ENCODE peak calls at places on chromosomes 2 and 18, in seven cellular contexts. F is upper lobe of right lung, M is neural progenitor cell, H is foreskin keratinocyte, U is astrocyte, D is PC-3, K is IMR-90. J is an unnamed sample. For H3K4me1, the result is how much of the 10 kb centered on the place peaks cover.

GRCh38 chr18:9704233-9705118 is 3.6 kb upstream of the RAB31 start:
- DNase-seq in F (no peak), K (peak), H (no peak), M (no peak), U (no peak), D (no peak), J (no peak)

GRCh38 chr2:63488118-63488713 is 100.1 kb downstream of the WDPCP start:
- DNase-seq in H (peak), U (no peak), F (no peak), D (peak), K (peak), M (peak), J (no peak)

GRCh38 chr2:215528555-215528954 is 92.7 kb upstream of the FN1 start:
- DNase-seq in M (no peak), F (no peak), D (peak), K (peak), U (peak), H (peak), J (no peak)

GRCh38 chr2:191617589-191617988 is 60.3 kb upstream of the NABP1 start:
- DNase-seq in U (no peak), M (no peak), D (peak), H (no peak), F (no peak), K (no peak), J (no peak)

GRCh38 chr2:98236935-98237334 is 109.3 kb upstream of the CNGA3 start:
- DNase-seq in H (no peak), M (no peak), D (no peak), K (no peak), F (no peak), U (no peak), J (no peak)

GRCh38 chr18:75156139-75156750 is 52.7 kb downstream of the PTGR3 start:
- DNase-seq in U (no peak), K (no peak), H (no peak), D (no peak), F (no peak), M (no peak), J (no peak)

GRCh38 chr2:145849466-145849865 is 1329.5 kb upstream of the ZEB2 start:
- DNase-seq in K (no peak), D (no peak), F (no peak), H (no peak), U (no peak), M (no peak), J (no peak)

GRCh38 chr2:100259106-100259505 is 63.2 kb downstream of the LONRF2 start:
- DNase-seq in H (no peak), M (no peak), F (no peak), D (no peak), K (no peak), U (no peak), J (peak)

GRCh38 chr2:61689526-61689925 is 151.4 kb upstream of the XPO1 start:
- DNase-seq in K (peak), F (no peak), M (no peak), U (no peak), H (no peak), D (no peak), J (no peak)

GRCh38 chr2:26148501-26148900 is 24.4 kb upstream of the GAREM2 start:
- DNase-seq in K (peak), M (peak), F (no peak), U (no peak), D (peak), H (no peak), J (no peak)

GRCh38 chr2:120482334-120482733 is 136.4 kb downstream of the INHBB start:
- DNase-seq in U (no peak), H (no peak), M (no peak), D (no peak), K (no peak), F (peak), J (peak)

GRCh38 chr2:45570671-45571334 is 40.3 kb downstream of the SRBD1 start:
- DNase-seq in F (no peak), K (peak), U (no peak), H (peak), D (peak), M (peak), J (no peak)

GRCh38 chr2:215466097-215466909 is 30.4 kb upstream of the FN1 start:
- DNase-seq in K (peak), M (no peak), F (no peak), H (peak), U (no peak), D (no peak), J (no peak)

GRCh38 chr2:178523596-178524134 is 43.4 kb downstream of the PLEKHA3 start:
- DNase-seq in M (peak), D (no peak), U (no peak), F (no peak), H (no peak), K (peak), J (no peak)

GRCh38 chr2:72932045-72932444 is 14.7 kb downstream of the EMX1 start:
- DNase-seq in M (no peak), H (no peak), K (peak), U (peak), D (peak), F (peak), J (no peak)

GRCh38 chr2:6181525-6182270 is 489.5 kb downstream of the SOX11 start:
- DNase-seq in F (no peak), D (peak), K (peak), H (peak), U (peak), M (peak), J (no peak)

GRCh38 chr2:85248741-85249524 is 78.9 kb downstream of the TGOLN2 start:
- DNase-seq in H (peak), M (peak), K (peak), U (peak), D (peak), F (no peak), J (peak)

GRCh38 chr2:85253890-85254289 is 73.9 kb downstream of the TGOLN2 start:
- DNase-seq in F (no peak), M (no peak), D (no peak), U (no peak), H (no peak), K (no peak), J (no peak)

GRCh38 chr2:85250045-85250444 is 77.7 kb downstream of the TGOLN2 start:
- DNase-seq in K (peak), D (no peak), F (no peak), U (no peak), M (no peak), H (no peak), J (no peak)

GRCh38 chr2:85247591-85247990 is 80.2 kb downstream of the TGOLN2 start:
- DNase-seq in F (no peak), K (no peak), H (no peak), D (no peak), U (no peak), M (no peak), J (no peak)

GRCh38 chr2:85251070-85251616 is 76.6 kb downstream of the TGOLN2 start:
- DNase-seq in U (no peak), K (no peak), H (no peak), D (no peak), M (no peak), F (no peak), J (no peak)
- H3K4me1 ChIP-seq in U (under half), K (under half), H (under half), D (under half), M (half or more), F (under half), J (half or more)

GRCh38 chr2:157059036-157059435 is 198.5 kb upstream of the GALNT5 start:
- DNase-seq in U (no peak), M (no peak), F (no peak), H (no peak), K (no peak), D (no peak), J (no peak)

GRCh38 chr2:157055660-157056199 is 201.8 kb upstream of the GALNT5 start:
- DNase-seq in M (no peak), F (no peak), D (peak), K (peak), U (peak), H (peak), J (no peak)

GRCh38 chr2:157053876-157054275 is 203.6 kb upstream of the GALNT5 start:
- DNase-seq in F (no peak), M (no peak), H (no peak), K (no peak), D (no peak), U (no peak), J (no peak)

GRCh38 chr2:157058161-157058560 is 199.3 kb upstream of the GALNT5 start:
- DNase-seq in H (no peak), K (no peak), U (no peak), F (no peak), M (no peak), D (no peak), J (no peak)

DNA sequence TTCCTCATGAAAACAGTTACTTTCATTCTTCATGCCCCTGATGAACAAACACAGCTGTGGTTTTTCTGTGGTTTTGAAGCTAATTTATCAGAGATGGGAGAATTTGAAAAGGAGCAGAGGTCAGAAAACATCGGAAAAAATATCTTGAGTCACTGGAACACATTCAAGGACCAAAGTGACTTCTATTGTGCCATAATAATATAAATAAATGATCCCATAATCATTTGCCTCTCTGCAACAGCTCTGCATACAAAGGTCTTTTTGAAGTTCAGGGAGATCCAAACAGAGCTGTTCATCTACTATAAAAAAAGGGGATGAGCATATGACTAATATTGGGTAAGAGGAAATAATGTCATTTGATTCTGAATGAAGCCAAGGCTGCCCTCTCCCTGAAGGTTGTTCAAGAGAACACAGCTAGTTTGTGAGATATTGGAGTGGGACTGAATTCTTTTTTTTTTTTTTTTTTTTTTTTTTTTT is 201.3 kb upstream of the GALNT5 start:
- DNase-seq in M (no peak), U (peak), F (no peak), K (peak), D (peak), H (peak), J (no peak)
- TF ChIP-seq CTCF in M (no peak), U (no peak), F (no peak), K (no peak), D (no peak), H (no peak), J (no peak)

GRCh38 chr2:9543557-9543956 is 12.1 kb downstream of the ADAM17 start:
- DNase-seq in M (no peak), D (no peak), U (no peak), K (no peak), H (no peak), F (no peak), J (no peak)
- H3K4me1 ChIP-seq in M (under half), D (under half), U (under half), K (under half), H (under half), F (under half), J (under half)

GRCh38 chr2:165687376-165687775 is 106.7 kb downstream of the GALNT3 start:
- DNase-seq in K (no peak), U (peak), D (no peak), H (no peak), M (no peak), F (no peak), J (no peak)

GRCh38 chr2:165693838-165694237 is 100.2 kb downstream of the GALNT3 start:
- DNase-seq in M (no peak), K (no peak), D (no peak), U (no peak), H (no peak), F (no peak), J (no peak)

DNA sequence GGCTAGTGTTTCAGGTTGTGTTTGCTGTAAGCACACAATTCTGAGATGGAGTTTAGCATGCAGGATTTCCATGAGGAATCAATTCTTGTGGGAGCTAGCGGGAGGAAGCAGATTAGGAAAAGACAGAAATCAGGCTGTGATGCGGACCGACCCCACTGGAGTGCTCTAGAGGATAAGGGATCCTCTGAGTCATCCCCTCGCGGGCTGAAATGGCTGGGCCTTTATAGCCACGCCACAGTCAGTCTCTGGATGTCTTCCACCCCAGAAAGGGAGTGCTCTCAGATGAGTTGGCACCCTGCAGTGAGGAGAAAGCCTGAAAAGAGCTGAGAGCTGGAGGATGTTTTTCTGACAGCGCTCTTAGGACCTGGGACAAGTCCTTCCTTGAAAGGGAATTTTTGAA is 102.4 kb downstream of the GALNT3 start:
- DNase-seq in D (peak), F (no peak), M (peak), K (peak), U (peak), H (no peak), J (peak)
- TF ChIP-seq CTCF in D (no peak), F (no peak), M (peak), K (peak), U (no peak), H (no peak), J (no peak)

DNA sequence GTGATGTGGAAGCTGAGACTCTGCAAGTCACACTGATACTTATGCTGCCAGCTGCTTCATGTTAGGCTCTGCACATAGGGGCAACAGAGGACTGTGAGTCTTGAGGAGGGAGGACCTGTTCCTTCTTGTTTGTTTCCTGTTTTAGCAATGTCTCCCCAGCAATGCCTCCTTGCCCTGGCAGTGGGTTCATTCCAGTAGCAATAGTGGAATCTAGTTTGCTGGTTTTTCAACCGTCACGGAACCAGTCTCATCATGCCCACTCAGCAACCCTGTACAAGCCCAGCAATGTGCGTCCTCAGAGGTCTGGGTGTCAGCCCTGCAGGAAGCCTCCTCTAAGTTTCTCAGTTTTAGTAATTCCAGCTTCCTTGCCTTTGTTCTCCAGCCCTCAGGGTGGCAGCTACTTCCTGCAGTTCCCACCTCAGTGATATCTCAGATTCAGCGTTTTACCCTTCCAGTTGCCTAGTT is 20.5 kb upstream of the ITGB6 start:
- DNase-seq in F (no peak), H (peak), U (no peak), M (no peak), D (no peak), K (no peak), J (no peak)
- H3K4me1 ChIP-seq in F (under half), H (half or more), U (under half), M (under half), D (half or more), K (under half), J (under half)

GRCh38 chr2:237581751-237582746 is 8.5 kb downstream of the RAB17 start:
- DNase-seq in F (peak), H (no peak), D (no peak), M (peak), K (peak), U (peak), J (peak)

GRCh38 chr2:237581326-237581725 is 9.2 kb downstream of the RAB17 start:
- DNase-seq in D (no peak), K (no peak), U (no peak), F (no peak), M (no peak), H (no peak), J (no peak)

GRCh38 chr2:237585590-237586221 is 4.8 kb downstream of the RAB17 start:
- DNase-seq in M (no peak), D (no peak), K (no peak), H (no peak), F (no peak), U (no peak), J (no peak)

GRCh38 chr2:237588044-237588696 is 2.4 kb downstream of the RAB17 start:
- DNase-seq in K (no peak), H (no peak), M (no peak), F (no peak), D (no peak), U (no peak), J (no peak)

DNA sequence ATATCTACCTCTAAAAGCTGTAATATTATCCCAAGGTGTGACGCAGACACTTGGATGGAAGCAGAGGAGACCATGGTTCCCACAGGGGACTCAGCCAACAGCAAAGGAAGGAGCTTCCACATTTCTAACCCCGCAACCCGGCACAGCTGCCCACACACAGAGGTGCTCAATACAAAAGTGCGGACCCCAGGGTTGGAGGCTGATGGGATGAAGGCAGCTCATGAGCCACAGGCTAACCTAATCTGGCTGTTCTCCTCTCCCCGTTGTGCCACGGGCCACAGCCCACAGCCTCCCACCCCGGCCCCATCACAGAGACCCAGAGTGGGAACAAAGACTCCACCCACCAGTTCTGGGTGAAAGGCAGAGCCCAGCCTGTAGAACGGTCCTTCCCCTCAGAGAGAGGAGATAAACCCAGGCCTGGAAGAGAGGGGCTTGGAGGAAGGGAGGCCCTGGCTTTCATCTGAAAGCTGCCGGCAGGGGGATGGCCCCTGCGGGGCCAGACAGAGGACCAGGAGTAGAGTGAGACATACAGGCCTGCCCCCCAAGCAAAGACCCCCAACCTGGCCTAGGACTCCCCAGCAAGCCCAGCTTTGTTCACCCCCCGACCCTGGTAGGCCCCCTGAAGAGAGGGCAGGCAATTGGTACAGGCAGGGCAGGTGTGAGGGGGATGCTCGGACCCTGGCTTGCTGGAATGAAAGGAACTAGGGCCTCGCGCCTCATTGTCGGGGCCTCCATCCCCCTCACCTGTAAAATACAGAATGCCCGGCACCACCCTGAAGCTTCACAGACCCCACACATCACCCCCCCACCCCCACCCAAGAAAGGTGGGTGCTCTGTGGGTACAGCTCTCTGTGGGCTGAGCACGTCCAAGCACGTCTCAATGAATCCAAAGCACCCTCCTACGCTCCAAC is 6.9 kb downstream of the RAB17 start:
- DNase-seq in M (no peak), D (no peak), H (no peak), K (no peak), F (no peak), U (no peak), J (no peak)
- TF ChIP-seq CTCF in M (no peak), D (no peak), H (no peak), K (no peak), F (no peak), U (no peak), J (no peak)

GRCh38 chr2:172239944-172240590 is 137.4 kb upstream of the DLX2 start:
- DNase-seq in M (no peak), H (no peak), K (peak), F (no peak), D (peak), U (peak), J (no peak)
- H3K4me1 ChIP-seq in M (under half), H (under half), K (under half), F (under half), D (under half), U (under half), J (under half)

GRCh38 chr18:66124394-66124793 is 373.6 kb downstream of the CDH7 start:
- DNase-seq in K (no peak), M (no peak), H (no peak), U (no peak), F (no peak), D (peak), J (no peak)
- TF ChIP-seq CTCF in K (no peak), M (peak), H (no peak), U (no peak), F (no peak), D (peak), J (no peak)

GRCh38 chr2:17758123-17758522 is 4.2 kb downstream of the GEN1 start:
- DNase-seq in D (no peak), U (no peak), K (no peak), F (no peak), M (no peak), H (no peak), J (no peak)
- H3K4me1 ChIP-seq in D (under half), U (under half), K (under half), F (under half), M (under half), H (under half), J (under half)

DNA sequence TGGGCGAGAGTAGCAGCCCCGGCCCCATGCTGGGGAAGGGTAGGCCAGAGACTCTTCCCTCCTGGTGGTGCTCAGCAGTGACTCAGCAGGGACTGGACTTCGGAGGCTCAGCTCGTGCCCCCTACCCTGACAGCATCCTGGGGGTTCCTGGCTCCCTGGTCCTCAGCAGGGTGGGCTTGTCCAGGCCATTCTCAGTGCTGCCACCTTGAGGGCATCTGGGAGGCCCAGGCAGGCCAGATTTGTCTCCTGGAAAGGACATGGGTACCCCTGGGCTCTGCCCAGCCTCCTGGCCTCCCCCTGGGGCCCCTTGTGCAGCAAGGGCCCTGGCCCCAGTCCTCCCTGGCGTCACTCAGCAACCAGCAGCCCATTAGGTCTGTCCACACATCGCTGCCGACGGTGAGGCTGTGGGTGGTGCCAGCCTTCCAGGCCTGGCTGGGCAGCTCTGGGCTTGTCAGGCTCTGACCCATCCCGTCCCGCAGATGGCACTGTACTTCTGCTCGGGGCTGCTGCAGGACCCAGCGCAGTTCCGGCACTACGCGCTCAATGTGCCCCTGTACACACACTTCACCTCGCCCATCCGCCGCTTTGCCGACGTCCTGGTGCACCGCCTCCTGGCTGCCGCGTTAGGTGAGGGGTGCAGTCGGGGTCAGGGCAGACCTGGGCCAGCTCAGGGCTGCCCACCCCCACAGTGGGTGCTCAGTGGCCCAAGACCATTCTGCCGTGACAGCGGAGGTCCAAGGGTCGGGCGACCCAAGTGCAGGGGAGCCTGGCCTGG is 45.0 kb upstream of the ALPP start:
- DNase-seq in U (no peak), M (peak), K (no peak), D (peak), H (peak), F (peak), J (peak)
- TF ChIP-seq CTCF in U (peak), M (peak), K (peak), D (peak), H (peak), F (peak), J (no peak)